ENCODE peak calls at places on chromosomes 16 and 17, in nine cellular contexts. One of them, this sample, is unnamed. For H3K4me1, H3K9me3 and H3K27me3, the result is how much of the 10 kb centered on the place peaks cover.

GRCh38 chr16:821751-822150 is 21.2 kb upstream of the GNG13 start:
- DNase-seq in naive thymus-derived CD4-positive, alpha-beta T cell: no peak
- DNase-seq in lung: no peak
- DNase-seq in colonic mucosa: no peak
- DNase-seq in sigmoid colon: no peak
- DNase-seq in esophagus muscularis mucosa: no peak
- DNase-seq in right lobe of liver: no peak
- DNase-seq in upper lobe of right lung: no peak
- DNase-seq in CD8-positive, alpha-beta memory T cell: no peak
- DNase-seq in this sample: no peak

GRCh38 chr16:66605177-66605999 is 884 bp downstream of the CMTM3 start:
- DNase-seq in lung: peak
- DNase-seq in CD8-positive, alpha-beta memory T cell: no peak
- DNase-seq in naive thymus-derived CD4-positive, alpha-beta T cell: no peak
- DNase-seq in right lobe of liver: peak
- DNase-seq in colonic mucosa: peak
- DNase-seq in upper lobe of right lung: peak
- DNase-seq in esophagus muscularis mucosa: no peak
- DNase-seq in sigmoid colon: peak
- DNase-seq in this sample: peak

GRCh38 chr17:21299981-21300600 is 15.6 kb downstream of the MAP2K3 start:
- DNase-seq in CD8-positive, alpha-beta memory T cell: no peak
- DNase-seq in colonic mucosa: no peak
- DNase-seq in esophagus muscularis mucosa: no peak
- DNase-seq in right lobe of liver: peak
- DNase-seq in upper lobe of right lung: no peak
- DNase-seq in naive thymus-derived CD4-positive, alpha-beta T cell: no peak
- DNase-seq in lung: no peak
- DNase-seq in sigmoid colon: no peak
- DNase-seq in this sample: no peak

GRCh38 chr17:77914440-77915254 is 43.9 kb upstream of the TNRC6C start:
- DNase-seq in right lobe of liver: peak
- DNase-seq in CD8-positive, alpha-beta memory T cell: no peak
- DNase-seq in lung: no peak
- DNase-seq in esophagus muscularis mucosa: no peak
- DNase-seq in upper lobe of right lung: no peak
- DNase-seq in sigmoid colon: peak
- DNase-seq in naive thymus-derived CD4-positive, alpha-beta T cell: no peak
- DNase-seq in colonic mucosa: no peak
- DNase-seq in this sample: no peak

GRCh38 chr17:55540414-55541091 is 29.3 kb upstream of the SMIM36 start:
- DNase-seq in right lobe of liver: no peak
- DNase-seq in sigmoid colon: no peak
- DNase-seq in esophagus muscularis mucosa: no peak
- DNase-seq in CD8-positive, alpha-beta memory T cell: no peak
- DNase-seq in lung: no peak
- DNase-seq in upper lobe of right lung: no peak
- DNase-seq in colonic mucosa: no peak
- DNase-seq in naive thymus-derived CD4-positive, alpha-beta T cell: no peak
- DNase-seq in this sample: no peak

GRCh38 chr17:48439072-48439471 is 9.1 kb upstream of the SKAP1 start:
- DNase-seq in colonic mucosa: no peak
- DNase-seq in sigmoid colon: no peak
- DNase-seq in upper lobe of right lung: no peak
- DNase-seq in esophagus muscularis mucosa: no peak
- DNase-seq in CD8-positive, alpha-beta memory T cell: no peak
- DNase-seq in right lobe of liver: no peak
- DNase-seq in lung: no peak
- DNase-seq in naive thymus-derived CD4-positive, alpha-beta T cell: no peak
- DNase-seq in this sample: no peak

GRCh38 chr17:35865412-35866355 is 3.0 kb downstream of the HEATR9 start:
- DNase-seq in naive thymus-derived CD4-positive, alpha-beta T cell: no peak
- DNase-seq in CD8-positive, alpha-beta memory T cell: no peak
- DNase-seq in upper lobe of right lung: no peak
- DNase-seq in colonic mucosa: no peak
- DNase-seq in esophagus muscularis mucosa: no peak
- DNase-seq in sigmoid colon: no peak
- DNase-seq in lung: no peak
- DNase-seq in right lobe of liver: no peak
- DNase-seq in this sample: no peak

GRCh38 chr17:36731091-36731490 is 129.7 kb downstream of the MRM1 start:
- DNase-seq in naive thymus-derived CD4-positive, alpha-beta T cell: no peak
- DNase-seq in right lobe of liver: no peak
- DNase-seq in CD8-positive, alpha-beta memory T cell: no peak
- DNase-seq in esophagus muscularis mucosa: no peak
- DNase-seq in sigmoid colon: no peak
- DNase-seq in colonic mucosa: peak
- DNase-seq in upper lobe of right lung: no peak
- DNase-seq in lung: no peak
- DNase-seq in this sample: no peak

GRCh38 chr16:84535408-84535807 is 30.9 kb upstream of the MEAK7 start:
- DNase-seq in colonic mucosa: no peak
- DNase-seq in esophagus muscularis mucosa: no peak
- DNase-seq in lung: no peak
- DNase-seq in naive thymus-derived CD4-positive, alpha-beta T cell: no peak
- DNase-seq in CD8-positive, alpha-beta memory T cell: no peak
- DNase-seq in right lobe of liver: no peak
- DNase-seq in upper lobe of right lung: no peak
- DNase-seq in sigmoid colon: no peak
- DNase-seq in this sample: no peak

GRCh38 chr16:84013787-84014569 is 28.6 kb downstream of the SLC38A8 start:
- DNase-seq in CD8-positive, alpha-beta memory T cell: peak
- DNase-seq in upper lobe of right lung: peak
- DNase-seq in right lobe of liver: peak
- DNase-seq in colonic mucosa: peak
- DNase-seq in esophagus muscularis mucosa: no peak
- DNase-seq in sigmoid colon: no peak
- DNase-seq in naive thymus-derived CD4-positive, alpha-beta T cell: peak
- DNase-seq in lung: peak
- DNase-seq in this sample: peak

GRCh38 chr17:8119575-8120519 is 1.5 kb upstream of the ALOXE3 start:
- DNase-seq in sigmoid colon: peak
- DNase-seq in esophagus muscularis mucosa: peak
- DNase-seq in naive thymus-derived CD4-positive, alpha-beta T cell: peak
- DNase-seq in lung: peak
- DNase-seq in upper lobe of right lung: peak
- DNase-seq in colonic mucosa: peak
- DNase-seq in right lobe of liver: peak
- DNase-seq in CD8-positive, alpha-beta memory T cell: peak
- DNase-seq in this sample: peak

GRCh38 chr17:40317345-40317873 is 8.4 kb downstream of the RARA start:
- DNase-seq in colonic mucosa: peak
- DNase-seq in naive thymus-derived CD4-positive, alpha-beta T cell: no peak
- DNase-seq in lung: no peak
- DNase-seq in upper lobe of right lung: peak
- DNase-seq in right lobe of liver: peak
- DNase-seq in esophagus muscularis mucosa: no peak
- DNase-seq in sigmoid colon: peak
- DNase-seq in CD8-positive, alpha-beta memory T cell: peak
- DNase-seq in this sample: peak

GRCh38 chr17:149897-150575 is 12.7 kb downstream of the SCGB1C2 start:
- DNase-seq in naive thymus-derived CD4-positive, alpha-beta T cell: no peak
- DNase-seq in esophagus muscularis mucosa: no peak
- DNase-seq in upper lobe of right lung: peak
- DNase-seq in colonic mucosa: no peak
- DNase-seq in right lobe of liver: no peak
- DNase-seq in lung: no peak
- DNase-seq in sigmoid colon: peak
- DNase-seq in CD8-positive, alpha-beta memory T cell: no peak
- DNase-seq in this sample: peak

GRCh38 chr17:77724876-77725615 is 233.5 kb upstream of the TNRC6C start:
- DNase-seq in CD8-positive, alpha-beta memory T cell: no peak
- DNase-seq in naive thymus-derived CD4-positive, alpha-beta T cell: no peak
- DNase-seq in right lobe of liver: no peak
- DNase-seq in upper lobe of right lung: no peak
- DNase-seq in sigmoid colon: no peak
- DNase-seq in esophagus muscularis mucosa: peak
- DNase-seq in lung: no peak
- DNase-seq in colonic mucosa: peak
- DNase-seq in this sample: no peak

GRCh38 chr16:4053663-4054479 is 62.4 kb downstream of the ADCY9 start:
- DNase-seq in upper lobe of right lung: peak
- DNase-seq in esophagus muscularis mucosa: peak
- DNase-seq in CD8-positive, alpha-beta memory T cell: no peak
- DNase-seq in sigmoid colon: peak
- DNase-seq in colonic mucosa: peak
- DNase-seq in right lobe of liver: peak
- DNase-seq in naive thymus-derived CD4-positive, alpha-beta T cell: no peak
- DNase-seq in lung: peak
- DNase-seq in this sample: peak

GRCh38 chr17:81200695-81201580 is 21.8 kb downstream of the CEP131 start:
- DNase-seq in lung: peak
- DNase-seq in right lobe of liver: peak
- DNase-seq in colonic mucosa: peak
- DNase-seq in naive thymus-derived CD4-positive, alpha-beta T cell: no peak
- DNase-seq in CD8-positive, alpha-beta memory T cell: no peak
- DNase-seq in esophagus muscularis mucosa: no peak
- DNase-seq in upper lobe of right lung: no peak
- DNase-seq in sigmoid colon: no peak
- DNase-seq in this sample: peak

GRCh38 chr17:77708049-77708448 is 250.5 kb upstream of the TNRC6C start:
- DNase-seq in right lobe of liver: no peak
- DNase-seq in sigmoid colon: no peak
- DNase-seq in upper lobe of right lung: no peak
- DNase-seq in colonic mucosa: peak
- DNase-seq in esophagus muscularis mucosa: peak
- DNase-seq in CD8-positive, alpha-beta memory T cell: no peak
- DNase-seq in naive thymus-derived CD4-positive, alpha-beta T cell: no peak
- DNase-seq in lung: no peak
- DNase-seq in this sample: no peak

GRCh38 chr16:70481929-70482536 is 27.6 kb downstream of the FCSK start:
- DNase-seq in upper lobe of right lung: no peak
- DNase-seq in right lobe of liver: no peak
- DNase-seq in naive thymus-derived CD4-positive, alpha-beta T cell: no peak
- DNase-seq in sigmoid colon: no peak
- DNase-seq in CD8-positive, alpha-beta memory T cell: no peak
- DNase-seq in lung: no peak
- DNase-seq in colonic mucosa: no peak
- DNase-seq in esophagus muscularis mucosa: no peak
- DNase-seq in this sample: no peak

GRCh38 chr17:79945591-79946255 is 89.9 kb downstream of the TBC1D16 start:
- DNase-seq in right lobe of liver: peak
- DNase-seq in lung: no peak
- DNase-seq in upper lobe of right lung: peak
- DNase-seq in naive thymus-derived CD4-positive, alpha-beta T cell: no peak
- DNase-seq in colonic mucosa: no peak
- DNase-seq in sigmoid colon: peak
- DNase-seq in esophagus muscularis mucosa: no peak
- DNase-seq in CD8-positive, alpha-beta memory T cell: no peak
- DNase-seq in this sample: no peak

GRCh38 chr16:50474138-50474537 is 74.1 kb upstream of the NKD1 start:
- DNase-seq in right lobe of liver: no peak
- DNase-seq in naive thymus-derived CD4-positive, alpha-beta T cell: no peak
- DNase-seq in sigmoid colon: no peak
- DNase-seq in esophagus muscularis mucosa: no peak
- DNase-seq in CD8-positive, alpha-beta memory T cell: no peak
- DNase-seq in lung: no peak
- DNase-seq in colonic mucosa: no peak
- DNase-seq in upper lobe of right lung: no peak
- DNase-seq in this sample: no peak

GRCh38 chr16:62869837-62870236 is 833.6 kb upstream of the CDH8 start:
- DNase-seq in right lobe of liver: no peak
- DNase-seq in lung: no peak
- DNase-seq in colonic mucosa: no peak
- DNase-seq in CD8-positive, alpha-beta memory T cell: no peak
- DNase-seq in upper lobe of right lung: no peak
- DNase-seq in naive thymus-derived CD4-positive, alpha-beta T cell: no peak
- DNase-seq in sigmoid colon: no peak
- DNase-seq in esophagus muscularis mucosa: no peak
- DNase-seq in this sample: no peak
- H3K4me1 ChIP-seq in right lobe of liver: under half
- H3K4me1 ChIP-seq in lung: under half
- H3K4me1 ChIP-seq in colonic mucosa: under half
- H3K4me1 ChIP-seq in CD8-positive, alpha-beta memory T cell: under half
- H3K4me1 ChIP-seq in upper lobe of right lung: under half
- H3K4me1 ChIP-seq in naive thymus-derived CD4-positive, alpha-beta T cell: under half
- H3K4me1 ChIP-seq in sigmoid colon: under half
- H3K4me1 ChIP-seq in esophagus muscularis mucosa: under half
- H3K4me1 ChIP-seq in this sample: under half

DNA sequence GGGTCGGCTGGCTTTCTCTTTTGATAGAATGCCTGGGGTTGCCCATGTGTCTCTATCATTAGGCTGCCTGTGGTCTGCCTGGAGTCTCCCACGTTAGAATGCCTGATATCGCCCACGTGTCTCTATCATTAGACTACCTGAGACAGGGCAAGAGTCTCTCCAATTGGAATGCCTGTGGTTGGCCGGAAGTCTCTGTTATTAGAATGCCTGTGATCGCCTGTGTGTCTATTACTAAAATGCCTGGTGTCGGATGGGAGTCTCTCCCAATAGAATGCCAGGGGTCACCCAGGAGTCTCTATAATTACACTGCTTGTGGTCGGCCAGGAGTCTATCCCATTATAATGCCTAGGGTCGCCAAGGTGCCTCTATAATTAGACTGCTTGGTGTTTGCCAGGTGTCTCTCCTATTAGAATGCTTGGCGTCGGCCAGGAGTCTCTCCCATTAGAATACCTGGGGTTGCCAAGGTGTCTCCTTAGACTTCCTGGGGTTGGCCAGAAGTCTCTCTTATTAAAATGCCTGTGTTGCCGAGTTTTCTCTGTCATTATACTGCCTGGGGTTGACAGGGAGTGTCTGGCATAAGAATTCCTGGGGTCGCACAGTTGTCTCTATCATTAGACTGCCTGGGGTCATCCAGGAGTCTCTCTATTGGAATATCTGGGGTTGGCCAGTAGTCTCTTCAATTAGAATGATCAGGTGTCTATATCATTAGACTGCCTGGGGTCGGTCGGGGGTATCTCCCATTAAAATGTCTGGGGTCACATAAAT is 2272.8 kb downstream of the TP53TG3F start:
- DNase-seq in lung: no peak
- DNase-seq in naive thymus-derived CD4-positive, alpha-beta T cell: no peak
- DNase-seq in esophagus muscularis mucosa: peak
- DNase-seq in sigmoid colon: no peak
- DNase-seq in colonic mucosa: no peak
- DNase-seq in upper lobe of right lung: no peak
- DNase-seq in right lobe of liver: no peak
- DNase-seq in CD8-positive, alpha-beta memory T cell: no peak
- DNase-seq in this sample: no peak
- H3K9me3 ChIP-seq in lung: under half
- H3K9me3 ChIP-seq in naive thymus-derived CD4-positive, alpha-beta T cell: under half
- H3K9me3 ChIP-seq in esophagus muscularis mucosa: under half
- H3K9me3 ChIP-seq in sigmoid colon: under half
- H3K9me3 ChIP-seq in colonic mucosa: under half
- H3K9me3 ChIP-seq in upper lobe of right lung: under half
- H3K9me3 ChIP-seq in right lobe of liver: under half
- H3K9me3 ChIP-seq in CD8-positive, alpha-beta memory T cell: under half
- H3K9me3 ChIP-seq in this sample: under half

GRCh38 chr16:30667361-30667905 is 9.2 kb downstream of the FBRS start:
- DNase-seq in sigmoid colon: no peak
- DNase-seq in lung: no peak
- DNase-seq in colonic mucosa: no peak
- DNase-seq in CD8-positive, alpha-beta memory T cell: no peak
- DNase-seq in right lobe of liver: no peak
- DNase-seq in naive thymus-derived CD4-positive, alpha-beta T cell: no peak
- DNase-seq in upper lobe of right lung: no peak
- DNase-seq in esophagus muscularis mucosa: no peak
- DNase-seq in this sample: no peak
- H3K27me3 ChIP-seq in sigmoid colon: under half
- H3K27me3 ChIP-seq in lung: under half
- H3K27me3 ChIP-seq in colonic mucosa: under half
- H3K27me3 ChIP-seq in CD8-positive, alpha-beta memory T cell: under half
- H3K27me3 ChIP-seq in right lobe of liver: under half
- H3K27me3 ChIP-seq in naive thymus-derived CD4-positive, alpha-beta T cell: under half
- H3K27me3 ChIP-seq in upper lobe of right lung: under half
- H3K27me3 ChIP-seq in esophagus muscularis mucosa: under half
- H3K27me3 ChIP-seq in this sample: under half

GRCh38 chr17:1217030-1217429 is 37.2 kb upstream of the ABR start:
- DNase-seq in right lobe of liver: no peak
- DNase-seq in CD8-positive, alpha-beta memory T cell: no peak
- DNase-seq in colonic mucosa: no peak
- DNase-seq in naive thymus-derived CD4-positive, alpha-beta T cell: no peak
- DNase-seq in lung: no peak
- DNase-seq in esophagus muscularis mucosa: no peak
- DNase-seq in upper lobe of right lung: no peak
- DNase-seq in sigmoid colon: no peak
- DNase-seq in this sample: no peak
- H3K4me1 ChIP-seq in right lobe of liver: under half
- H3K4me1 ChIP-seq in CD8-positive, alpha-beta memory T cell: under half
- H3K4me1 ChIP-seq in colonic mucosa: under half
- H3K4me1 ChIP-seq in naive thymus-derived CD4-positive, alpha-beta T cell: under half
- H3K4me1 ChIP-seq in lung: under half
- H3K4me1 ChIP-seq in esophagus muscularis mucosa: under half
- H3K4me1 ChIP-seq in upper lobe of right lung: under half
- H3K4me1 ChIP-seq in sigmoid colon: under half
- H3K4me1 ChIP-seq in this sample: under half

This sample was measured in HAP-1.